ENCODE peak calls at places on chromosome 12, in seven cellular contexts. Q is CD8-positive, alpha-beta T cell; O is lower leg skin; K is suprapubic skin; F is kidney epithelial cell; U is ovary; A is left ventricle myocardium inferior. J is an unnamed sample.

GRCh38 chr12:106986625-106987389 is at the start of gene MTERF2:
- DNase-seq in Q (peak), O (peak), K (peak), F (peak), U (peak), A (peak), J (peak)

GRCh38 chr12:89334770-89335169 is 17.5 kb downstream of the DUSP6 start:
- DNase-seq in Q (no peak), O (no peak), K (no peak), F (no peak), U (no peak), A (no peak), J (no peak)

GRCh38 chr12:50394469-50395029 is 1.9 kb downstream of the FAM186A start:
- DNase-seq in Q (no peak), O (no peak), K (no peak), F (no peak), U (no peak), A (no peak), J (no peak)

GRCh38 chr12:109607618-109608017 is 34.0 kb downstream of the MVK start:
- DNase-seq in Q (no peak), O (no peak), K (no peak), F (no peak), U (no peak), A (no peak), J (no peak)

GRCh38 chr12:74111688-74112360 is 425.8 kb upstream of the ATXN7L3B start:
- DNase-seq in Q (no peak), O (no peak), K (no peak), F (no peak), U (no peak), A (no peak), J (peak)

GRCh38 chr12:106096376-106096775 is 42.4 kb downstream of the NUAK1 start:
- DNase-seq in Q (no peak), O (peak), K (no peak), F (no peak), U (peak), A (no peak), J (no peak)

GRCh38 chr12:76552343-76552938 is 7.1 kb downstream of the OSBPL8 start:
- DNase-seq in Q (no peak), O (no peak), K (no peak), F (no peak), U (no peak), A (no peak), J (peak)

GRCh38 chr12:3076730-3077571 is at the start of gene TSPAN9:
- DNase-seq in Q (peak), O (peak), K (peak), F (no peak), U (peak), A (peak), J (peak)

GRCh38 chr12:44640831-44641230 is 235.3 kb downstream of the NELL2 start:
- DNase-seq in Q (no peak), O (no peak), K (no peak), F (no peak), U (no peak), A (no peak), J (no peak)

GRCh38 chr12:77835982-77836381 is 5.3 kb downstream of the NAV3 start:
- DNase-seq in Q (no peak), O (no peak), K (no peak), F (no peak), U (no peak), A (no peak), J (no peak)

GRCh38 chr12:122527478-122527944 is 462 bp downstream of the KNTC1 start:
- DNase-seq in Q (no peak), O (no peak), K (no peak), F (no peak), U (no peak), A (peak), J (peak)

DNA sequence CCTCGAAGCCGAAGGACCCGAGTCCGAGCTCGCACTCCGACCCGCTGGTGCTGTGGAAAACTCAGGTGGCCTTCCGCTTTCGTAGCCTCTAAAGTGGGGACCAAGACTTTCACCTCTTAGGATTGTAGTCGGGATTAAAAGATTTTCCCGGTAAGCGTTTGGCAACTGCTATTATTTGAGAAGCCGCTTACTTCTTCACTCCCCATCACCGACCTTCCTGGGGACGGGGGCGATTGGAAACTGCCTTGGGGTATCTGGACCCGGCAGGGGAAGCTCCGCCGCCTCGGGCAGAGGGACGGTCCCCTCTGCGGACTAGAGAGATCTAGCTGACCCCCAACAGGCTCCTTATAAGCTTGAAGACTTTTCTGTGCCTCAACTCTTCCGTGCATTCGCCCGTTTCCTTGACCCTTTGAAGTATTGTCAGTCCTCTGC is 656 bp downstream of the TRAFD1 start:
- DNase-seq in Q (no peak), O (no peak), K (peak), F (no peak), U (no peak), A (no peak), J (no peak)
- TF ChIP-seq CTCF in Q (no peak), O (no peak), K (no peak), F (no peak), U (no peak), A (no peak), J (no peak)

DNA sequence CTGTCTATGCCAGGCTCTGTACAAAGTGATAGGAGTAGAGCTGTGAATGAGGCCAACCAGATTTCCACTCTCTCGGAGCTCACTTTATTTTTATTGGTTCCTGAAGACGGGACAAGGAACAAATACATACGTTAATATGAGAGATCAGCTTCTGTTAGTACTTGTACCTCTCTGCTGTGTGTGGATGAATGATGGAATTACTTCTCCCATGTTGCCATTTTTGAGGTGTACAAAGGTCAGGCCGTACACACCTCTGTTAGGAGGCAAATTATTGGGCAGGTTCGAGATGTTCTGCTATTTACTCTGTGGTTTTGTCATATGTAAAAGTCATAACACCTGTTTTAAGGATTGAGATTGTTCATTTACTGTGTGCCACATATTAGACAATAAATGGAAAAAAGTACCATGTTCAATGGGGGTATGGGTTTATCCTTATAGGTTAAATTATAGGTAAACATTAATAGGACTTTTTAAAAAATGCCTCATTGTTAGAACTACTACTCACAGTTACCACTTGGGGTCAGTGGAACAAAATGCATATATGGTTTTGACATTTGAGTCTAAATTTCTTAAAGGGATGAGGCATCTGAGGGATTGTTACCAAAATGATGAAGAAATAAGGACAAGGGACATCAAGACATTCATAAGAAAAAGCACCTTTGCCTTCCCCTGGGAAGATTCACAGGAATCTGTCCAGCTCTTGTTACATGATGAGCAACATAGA is 26.9 kb downstream of the WBP11 start:
- DNase-seq in Q (no peak), O (no peak), K (no peak), F (no peak), U (no peak), A (no peak), J (peak)
- H3K4me3 ChIP-seq in Q (no peak), O (no peak), K (peak), F (no peak), U (no peak), A (peak), J (no peak)

GRCh38 chr12:114855678-114856077 is 171.7 kb upstream of the TBX3 start:
- DNase-seq in Q (no peak), O (no peak), K (no peak), F (no peak), U (no peak), A (no peak), J (no peak)

GRCh38 chr12:114860969-114861368 is 177.0 kb upstream of the TBX3 start:
- DNase-seq in Q (no peak), O (no peak), K (no peak), F (no peak), U (no peak), A (no peak), J (no peak)

GRCh38 chr12:114863911-114864310 is 179.9 kb upstream of the TBX3 start:
- DNase-seq in Q (no peak), O (no peak), K (no peak), F (no peak), U (no peak), A (no peak), J (no peak)

GRCh38 chr12:114853003-114853529 is 169.1 kb upstream of the TBX3 start:
- DNase-seq in Q (no peak), O (no peak), K (no peak), F (no peak), U (no peak), A (no peak), J (peak)

DNA sequence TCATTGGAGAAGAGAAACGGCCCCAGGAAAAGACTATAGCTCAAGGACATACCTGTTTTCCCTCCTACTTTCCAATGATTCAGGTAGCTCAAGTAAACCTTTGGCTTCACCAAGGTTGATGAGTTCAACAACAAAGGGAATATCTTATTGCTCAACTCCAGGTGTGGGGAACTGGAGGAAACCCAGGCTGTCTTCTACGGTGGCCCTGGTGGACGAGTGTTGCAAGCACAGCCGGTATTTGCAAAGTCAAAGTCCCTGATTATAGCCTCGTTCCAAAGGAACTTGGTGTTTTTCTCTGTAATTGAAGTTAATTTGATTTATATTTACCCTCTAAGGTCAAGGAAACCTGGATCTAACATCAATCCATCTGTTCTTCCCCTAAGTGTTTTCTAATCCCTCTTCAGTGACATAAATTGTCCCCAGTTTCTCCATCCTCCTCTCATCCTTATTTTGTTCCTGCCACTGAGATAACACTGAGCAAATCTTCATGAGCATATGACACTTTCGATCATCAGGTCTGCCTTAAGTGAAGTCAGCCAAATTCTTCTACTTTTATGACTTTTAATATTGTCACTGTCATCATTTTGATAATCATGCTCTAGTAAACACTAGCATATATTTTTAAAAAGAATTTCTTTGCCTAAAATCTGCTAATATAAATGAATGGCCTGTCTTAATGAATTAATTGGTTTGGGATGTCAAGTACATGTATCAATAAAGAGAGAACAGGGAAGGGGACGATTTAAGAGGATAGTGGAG is 174.6 kb upstream of the TBX3 start:
- DNase-seq in Q (no peak), O (no peak), K (no peak), F (no peak), U (no peak), A (no peak), J (no peak)
- TF ChIP-seq CTCF in Q (no peak), O (no peak), K (no peak), F (no peak), U (no peak), A (no peak), J (peak)

GRCh38 chr12:6552140-6552551 is 3.7 kb downstream of the IFFO1 start:
- DNase-seq in Q (no peak), O (no peak), K (no peak), F (no peak), U (no peak), A (peak), J (no peak)

GRCh38 chr12:6556857-6557256 is 1.0 kb upstream of the IFFO1 start:
- DNase-seq in Q (no peak), O (no peak), K (no peak), F (no peak), U (no peak), A (no peak), J (no peak)

GRCh38 chr12:6553051-6553868 is 2.6 kb downstream of the IFFO1 start:
- DNase-seq in Q (no peak), O (no peak), K (no peak), F (no peak), U (no peak), A (peak), J (peak)

GRCh38 chr12:6554168-6554989 is 1.5 kb downstream of the IFFO1 start:
- DNase-seq in Q (peak), O (no peak), K (no peak), F (no peak), U (peak), A (peak), J (peak)

GRCh38 chr12:6554990-6555691 is 701 bp downstream of the IFFO1 start:
- DNase-seq in Q (no peak), O (no peak), K (no peak), F (no peak), U (no peak), A (no peak), J (no peak)
- H3K4me3 ChIP-seq in Q (peak), O (peak), K (peak), F (peak), U (peak), A (peak), J (peak)

J was measured in fibroblast of mammary gland.